ENCODE peak calls at places on chromosomes 7 and 10, in five cellular contexts. M, T, D, S and I are unnamed samples.

GRCh38 chr7:98210513-98211220 is 572 bp upstream of the BHLHA15 start:
- ATAC-seq in D (no peak), S (no peak), M (peak), T (no peak), I (no peak)

GRCh38 chr7:74625446-74625845 is 32.1 kb upstream of the GTF2I start:
- ATAC-seq in T (peak), D (no peak), M (peak), S (no peak), I (peak)

GRCh38 chr7:102417105-102417504 is 16.3 kb upstream of the ORAI2 start:
- ATAC-seq in M (no peak), S (no peak), T (no peak), D (no peak), I (no peak)

GRCh38 chr7:35849158-35849831 is 48.4 kb downstream of the SEPTIN7 start:
- ATAC-seq in D (peak), T (no peak), M (no peak), S (no peak), I (no peak)

GRCh38 chr7:117961235-117961634 is 88.0 kb upstream of the CTTNBP2 start:
- ATAC-seq in T (peak), S (no peak), D (no peak), M (no peak), I (peak)

GRCh38 chr10:16909271-16909767 is 92.1 kb upstream of the RSU1 start:
- ATAC-seq in D (no peak), S (no peak), M (no peak), T (no peak), I (peak)

GRCh38 chr10:25049966-25050365 is 33.6 kb downstream of the THNSL1 start:
- ATAC-seq in S (no peak), M (no peak), T (no peak), D (no peak), I (no peak)

GRCh38 chr10:132631348-132631735 is 93.8 kb downstream of the INPP5A start:
- ATAC-seq in M (no peak), S (no peak), T (peak), D (peak), I (peak)

GRCh38 chr10:122308487-122309141 is 37.5 kb downstream of the BTBD16 start:
- ATAC-seq in S (peak), D (peak), M (peak), T (no peak), I (no peak)

GRCh38 chr7:85075864-85076263 is 111.0 kb downstream of the SEMA3D start:
- ATAC-seq in T (peak), D (no peak), M (no peak), S (no peak), I (no peak)

GRCh38 chr10:29355436-29355991 is 66.6 kb downstream of the LYZL1 start:
- ATAC-seq in T (no peak), M (no peak), S (no peak), D (no peak), I (no peak)

GRCh38 chr7:6248581-6248980 is 23.8 kb downstream of the CYTH3 start:
- ATAC-seq in T (peak), S (no peak), D (no peak), M (peak), I (peak)

GRCh38 chr7:77655836-77656455 is 40.3 kb upstream of the RSBN1L start:
- ATAC-seq in S (no peak), M (no peak), D (no peak), T (no peak), I (no peak)

GRCh38 chr10:13993634-13994033 is 337.1 kb downstream of the FRMD4A start:
- ATAC-seq in D (no peak), M (no peak), S (no peak), T (no peak), I (no peak)

GRCh38 chr7:70830060-70830395 is 301.9 kb upstream of the GALNT17 start:
- ATAC-seq in T (no peak), D (no peak), M (no peak), S (no peak), I (no peak)

GRCh38 chr10:107733328-107733727 is 568.8 kb upstream of the SORCS1 start:
- ATAC-seq in D (no peak), S (no peak), T (no peak), M (no peak), I (no peak)

GRCh38 chr10:112526906-112527305 is 79.9 kb downstream of the VTI1A start:
- ATAC-seq in D (no peak), S (peak), M (peak), T (no peak), I (no peak)

GRCh38 chr10:124530215-124530665 is 68.6 kb downstream of the LHPP start:
- ATAC-seq in M (peak), S (peak), D (peak), T (peak), I (peak)

GRCh38 chr10:4678023-4678950 is 147.7 kb upstream of the AKR1E2 start:
- ATAC-seq in S (no peak), T (peak), M (peak), D (peak), I (peak)

GRCh38 chr7:98329100-98329871 is 47.8 kb downstream of the BRI3 start:
- ATAC-seq in D (no peak), T (no peak), S (no peak), M (no peak), I (no peak)

GRCh38 chr10:24900888-24901685 is 51.3 kb downstream of the PRTFDC1 start:
- ATAC-seq in S (peak), M (peak), T (no peak), D (no peak), I (no peak)

GRCh38 chr7:5620459-5620881 is 161.0 kb downstream of the RNF216 start:
- ATAC-seq in M (no peak), T (no peak), S (no peak), D (peak), I (no peak)

GRCh38 chr10:32163774-32164148 is 107.5 kb upstream of the KIF5B start:
- ATAC-seq in D (no peak), M (no peak), T (peak), S (no peak), I (no peak)

GRCh38 chr7:85104432-85105205 is 82.2 kb downstream of the SEMA3D start:
- ATAC-seq in T (no peak), S (peak), M (no peak), D (no peak), I (peak)

GRCh38 chr7:139730746-139731612 is 46.8 kb downstream of the HIPK2 start:
- ATAC-seq in S (no peak), M (peak), D (no peak), T (peak), I (no peak)

GRCh38 chr7:159012353-159013069 is 132.2 kb downstream of the VIPR2 start:
- ATAC-seq in D (peak), M (peak), T (peak), S (no peak), I (peak)

GRCh38 chr7:73749931-73750776 is 11.6 kb upstream of the ABHD11 start:
- ATAC-seq in T (no peak), M (no peak), S (no peak), D (no peak), I (no peak)

GRCh38 chr7:43482679-43483252 is 100.1 kb upstream of the STK17A start:
- ATAC-seq in D (no peak), T (no peak), S (no peak), M (no peak), I (no peak)

GRCh38 chr7:39666562-39666961 is 43.2 kb downstream of the RALA start:
- ATAC-seq in M (no peak), S (no peak), D (no peak), T (no peak), I (no peak)

GRCh38 chr7:38425509-38425908 is 152.1 kb upstream of the TARP start:
- ATAC-seq in T (no peak), S (no peak), M (no peak), D (no peak), I (no peak)

GRCh38 chr10:127346604-127347003 is 150.2 kb upstream of the INSYN2A start:
- ATAC-seq in M (no peak), D (no peak), T (no peak), S (no peak), I (no peak)

GRCh38 chr7:26620352-26620751 is 244.0 kb downstream of the SKAP2 start:
- ATAC-seq in D (no peak), M (peak), S (peak), T (no peak), I (no peak)

GRCh38 chr7:5633161-5634106 is 148.0 kb downstream of the RNF216 start:
- ATAC-seq in M (no peak), T (no peak), S (no peak), D (no peak), I (no peak)

GRCh38 chr10:121753726-121754476 is 155.7 kb upstream of the FGFR2 start:
- ATAC-seq in S (peak), T (no peak), M (peak), D (peak), I (no peak)

GRCh38 chr10:52653510-52653909 is 119.1 kb downstream of the MBL2 start:
- ATAC-seq in D (peak), T (no peak), M (no peak), S (no peak), I (no peak)

GRCh38 chr7:141915565-141915964 is 634 bp upstream of the OR9A4 start:
- ATAC-seq in S (peak), M (no peak), T (peak), D (no peak), I (no peak)

GRCh38 chr7:138237995-138238394 is 161.7 kb downstream of the AKR1D1 start:
- ATAC-seq in S (no peak), M (no peak), T (no peak), D (no peak), I (no peak)

GRCh38 chr10:36725581-36726520 is 399.5 kb upstream of the ANKRD30A start:
- ATAC-seq in S (no peak), T (peak), M (peak), D (peak), I (no peak)

GRCh38 chr7:157890921-157891401 is 554.2 kb downstream of the DNAJB6 start:
- ATAC-seq in S (no peak), T (peak), M (no peak), D (no peak), I (no peak)

GRCh38 chr10:97709746-97710078 is 3.8 kb upstream of the MARVELD1 start:
- ATAC-seq in D (no peak), T (no peak), S (no peak), M (no peak), I (no peak)
- H3K27ac ChIP-seq in D (no peak), T (no peak), S (no peak), M (no peak), I (peak)

DNA sequence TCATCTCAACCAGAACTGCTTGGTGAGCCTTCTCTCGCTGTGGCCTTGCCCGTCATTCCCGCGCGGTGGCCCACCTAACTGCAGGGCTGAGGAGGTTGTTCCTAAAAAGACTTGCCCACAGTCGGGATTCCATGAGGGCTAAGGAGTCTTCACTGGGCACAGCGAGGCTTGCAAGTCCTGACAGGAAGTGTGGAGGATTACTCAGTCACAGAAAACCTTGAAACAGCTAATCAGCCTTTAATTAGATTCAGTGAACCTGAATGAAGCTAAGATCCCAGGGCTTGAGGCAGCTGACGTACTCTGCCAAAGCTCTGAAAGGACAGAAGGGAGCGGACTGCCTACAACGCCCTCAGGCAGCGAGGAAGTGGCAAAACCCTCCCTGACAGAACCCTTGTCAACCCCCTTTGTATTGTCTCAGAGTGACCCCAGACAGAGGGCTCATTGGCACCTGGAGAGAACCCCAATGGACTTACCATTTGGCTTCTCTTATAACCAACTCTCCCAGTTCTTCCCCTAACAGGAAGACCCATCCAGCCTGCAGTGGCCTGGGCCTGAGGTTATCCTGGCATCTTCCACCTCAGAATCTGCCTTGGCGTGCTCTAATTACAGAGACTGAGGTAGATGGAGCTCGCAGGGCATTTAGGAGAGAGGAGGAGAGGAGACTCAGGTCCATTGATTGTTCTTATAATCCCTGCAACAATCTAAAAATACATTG is 2.5 kb upstream of the LAMB4 start:
- ATAC-seq in M (no peak), T (no peak), S (no peak), D (no peak), I (no peak)
- H3K27ac ChIP-seq in M (no peak), T (no peak), S (no peak), D (no peak), I (no peak)

DNA sequence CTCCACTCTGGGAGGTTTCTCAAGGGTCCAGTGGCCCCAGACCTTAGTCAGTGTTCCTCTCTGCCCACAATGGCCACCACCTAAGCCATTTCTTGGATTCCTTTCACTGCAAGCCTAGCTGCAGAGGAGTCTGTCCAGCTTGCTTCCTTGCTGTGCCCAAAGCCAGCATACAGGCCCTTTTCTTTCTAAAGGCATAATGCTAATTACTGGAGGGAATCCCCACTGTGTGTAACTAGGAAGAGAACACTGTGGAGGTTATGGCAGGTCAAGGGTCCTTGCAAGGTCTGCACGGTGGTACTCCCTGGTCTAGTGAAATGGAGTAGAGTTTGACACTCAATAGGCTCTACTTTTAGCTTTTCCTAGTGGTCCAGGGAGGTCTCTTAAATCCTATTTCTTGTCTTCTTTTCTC is 70.4 kb upstream of the CC2D2B start:
- ATAC-seq in M (no peak), T (no peak), S (no peak), D (no peak), I (no peak)
- H3K27ac ChIP-seq in M (no peak), T (no peak), S (no peak), D (no peak), I (peak)

GRCh38 chr7:127390817-127391590 is 1.5 kb downstream of the ZNF800 start:
- ATAC-seq in M (no peak), T (no peak), D (no peak), S (no peak), I (no peak)
- H3K27ac ChIP-seq in M (peak), T (peak), D (peak), S (peak), I (peak)

GRCh38 chr7:946256-946996 is 8.1 kb downstream of the ADAP1 start:
- ATAC-seq in D (no peak), T (peak), M (no peak), S (peak), I (no peak)
- H3K27ac ChIP-seq in D (no peak), T (peak), M (no peak), S (peak), I (no peak)

GRCh38 chr10:129959544-129960492 is 4.3 kb downstream of the EBF3 start:
- ATAC-seq in T (no peak), M (no peak), S (no peak), D (no peak), I (no peak)
- H3K27ac ChIP-seq in T (no peak), M (no peak), S (no peak), D (peak), I (peak)

DNA sequence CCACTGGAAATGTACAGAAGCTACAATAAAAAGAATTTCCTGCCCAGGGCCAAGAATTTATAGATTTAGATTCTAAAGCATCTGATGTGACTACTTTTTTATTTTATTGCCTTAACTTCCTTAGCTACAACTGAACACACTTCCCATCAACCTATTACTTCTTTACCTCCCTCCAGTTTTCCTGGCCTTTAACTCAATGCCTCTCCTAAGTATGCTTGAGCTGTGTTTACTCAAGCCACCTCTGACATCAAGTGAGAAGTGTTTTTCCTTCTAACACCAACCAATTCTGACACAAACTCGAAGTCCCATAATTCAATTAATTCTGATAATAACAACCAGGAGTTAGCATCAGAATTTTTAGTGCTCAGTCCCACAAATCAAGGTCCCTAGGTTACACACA is 170.0 kb downstream of the IMMP2L start:
- ATAC-seq in T (no peak), S (no peak), M (no peak), D (no peak), I (no peak)
- H3K27ac ChIP-seq in T (no peak), S (no peak), M (no peak), D (no peak), I (no peak)

GRCh38 chr10:43387678-43388032 is 16.2 kb downstream of the FXYD4 start:
- ATAC-seq in M (no peak), T (no peak), S (no peak), D (no peak), I (no peak)

GRCh38 chr10:43392757-43393156 is 16.2 kb downstream of the HNRNPF start:
- ATAC-seq in T (no peak), M (no peak), S (no peak), D (no peak), I (no peak)

GRCh38 chr10:43390791-43391190 is 18.2 kb downstream of the HNRNPF start:
- ATAC-seq in T (peak), D (peak), S (peak), M (peak), I (peak)

GRCh38 chr10:43389867-43390266 is 18.4 kb downstream of the FXYD4 start:
- ATAC-seq in M (no peak), S (no peak), D (no peak), T (no peak), I (no peak)

GRCh38 chr10:43390333-43390732 is 18.7 kb downstream of the HNRNPF start:
- ATAC-seq in T (no peak), D (no peak), S (peak), M (no peak), I (no peak)
- H3K27ac ChIP-seq in T (no peak), D (no peak), S (no peak), M (no peak), I (no peak)